ENCODE peak calls at places on chromosomes 7 and 10, in seven cellular contexts. One of them, this sample, is unnamed.

GRCh38 chr7:1269336-1269890 is 36.7 kb downstream of the UNCX start:
- DNase-seq in HFFc6: no peak
- DNase-seq in lower lobe of right lung: peak
- DNase-seq in H9: no peak
- DNase-seq in stomach: no peak
- DNase-seq in GM13976: no peak
- DNase-seq in psoas muscle: peak
- DNase-seq in this sample: no peak

GRCh38 chr10:125057158-125058001 is 103.0 kb downstream of the CTBP2 start:
- DNase-seq in HFFc6: peak
- DNase-seq in lower lobe of right lung: no peak
- DNase-seq in H9: no peak
- DNase-seq in stomach: no peak
- DNase-seq in GM13976: peak
- DNase-seq in psoas muscle: peak
- DNase-seq in this sample: no peak

GRCh38 chr7:72183835-72184234 is 228.3 kb downstream of the CALN1 start:
- DNase-seq in HFFc6: no peak
- DNase-seq in lower lobe of right lung: no peak
- DNase-seq in H9: no peak
- DNase-seq in stomach: no peak
- DNase-seq in GM13976: no peak
- DNase-seq in psoas muscle: no peak
- DNase-seq in this sample: no peak

GRCh38 chr10:107686095-107686494 is 521.6 kb upstream of the SORCS1 start:
- DNase-seq in HFFc6: no peak
- DNase-seq in lower lobe of right lung: peak
- DNase-seq in H9: no peak
- DNase-seq in stomach: no peak
- DNase-seq in GM13976: no peak
- DNase-seq in psoas muscle: no peak
- DNase-seq in this sample: no peak

GRCh38 chr7:135712182-135712782 is 15.7 kb downstream of the SLC13A4 start:
- DNase-seq in HFFc6: no peak
- DNase-seq in lower lobe of right lung: no peak
- DNase-seq in H9: no peak
- DNase-seq in stomach: no peak
- DNase-seq in GM13976: no peak
- DNase-seq in psoas muscle: no peak
- DNase-seq in this sample: no peak

GRCh38 chr7:159026271-159027047 is 118.2 kb downstream of the VIPR2 start:
- DNase-seq in HFFc6: no peak
- DNase-seq in lower lobe of right lung: no peak
- DNase-seq in H9: peak
- DNase-seq in stomach: peak
- DNase-seq in GM13976: no peak
- DNase-seq in psoas muscle: peak
- DNase-seq in this sample: peak

GRCh38 chr7:104487642-104488041 is 159.2 kb downstream of the LHFPL3 start:
- DNase-seq in HFFc6: no peak
- DNase-seq in lower lobe of right lung: no peak
- DNase-seq in H9: no peak
- DNase-seq in stomach: no peak
- DNase-seq in GM13976: no peak
- DNase-seq in psoas muscle: no peak
- DNase-seq in this sample: no peak

GRCh38 chr7:116535416-116535815 is 10.6 kb downstream of the CAV1 start:
- DNase-seq in HFFc6: no peak
- DNase-seq in lower lobe of right lung: no peak
- DNase-seq in H9: no peak
- DNase-seq in stomach: no peak
- DNase-seq in GM13976: no peak
- DNase-seq in psoas muscle: no peak
- DNase-seq in this sample: no peak

GRCh38 chr10:4024846-4025245 is 239.8 kb upstream of the KLF6 start:
- DNase-seq in HFFc6: no peak
- DNase-seq in lower lobe of right lung: no peak
- DNase-seq in H9: no peak
- DNase-seq in stomach: no peak
- DNase-seq in GM13976: no peak
- DNase-seq in psoas muscle: no peak
- DNase-seq in this sample: no peak

GRCh38 chr10:49397036-49397999 is 1.4 kb upstream of the DRGX start:
- DNase-seq in HFFc6: no peak
- DNase-seq in lower lobe of right lung: no peak
- DNase-seq in H9: peak
- DNase-seq in stomach: no peak
- DNase-seq in GM13976: no peak
- DNase-seq in psoas muscle: no peak
- DNase-seq in this sample: peak

GRCh38 chr7:39838326-39838725 is 111.7 kb upstream of the CDK13 start:
- DNase-seq in HFFc6: no peak
- DNase-seq in lower lobe of right lung: no peak
- DNase-seq in H9: no peak
- DNase-seq in stomach: no peak
- DNase-seq in GM13976: no peak
- DNase-seq in psoas muscle: no peak
- DNase-seq in this sample: no peak

GRCh38 chr10:14581553-14581952 is 193.1 kb downstream of the FAM107B start:
- DNase-seq in HFFc6: no peak
- DNase-seq in lower lobe of right lung: no peak
- DNase-seq in H9: no peak
- DNase-seq in stomach: no peak
- DNase-seq in GM13976: no peak
- DNase-seq in psoas muscle: no peak
- DNase-seq in this sample: no peak

GRCh38 chr7:78148166-78148894 is 349.8 kb downstream of the PHTF2 start:
- DNase-seq in HFFc6: no peak
- DNase-seq in lower lobe of right lung: no peak
- DNase-seq in H9: no peak
- DNase-seq in stomach: no peak
- DNase-seq in GM13976: no peak
- DNase-seq in psoas muscle: no peak
- DNase-seq in this sample: no peak

GRCh38 chr7:18405731-18406130 is 89.8 kb upstream of the HDAC9 start:
- DNase-seq in HFFc6: no peak
- DNase-seq in lower lobe of right lung: no peak
- DNase-seq in H9: no peak
- DNase-seq in stomach: no peak
- DNase-seq in GM13976: no peak
- DNase-seq in psoas muscle: no peak
- DNase-seq in this sample: no peak

GRCh38 chr7:151411551-151411950 is 1.7 kb upstream of the WDR86 start:
- DNase-seq in HFFc6: no peak
- DNase-seq in lower lobe of right lung: no peak
- DNase-seq in H9: peak
- DNase-seq in stomach: no peak
- DNase-seq in GM13976: no peak
- DNase-seq in psoas muscle: peak
- DNase-seq in this sample: no peak

GRCh38 chr7:107381453-107381852 is 88.4 kb upstream of the GPR22 start:
- DNase-seq in HFFc6: no peak
- DNase-seq in lower lobe of right lung: no peak
- DNase-seq in H9: no peak
- DNase-seq in stomach: no peak
- DNase-seq in GM13976: no peak
- DNase-seq in psoas muscle: no peak
- DNase-seq in this sample: no peak

GRCh38 chr10:4678023-4678950 is 147.7 kb upstream of the AKR1E2 start:
- DNase-seq in HFFc6: peak
- DNase-seq in lower lobe of right lung: no peak
- DNase-seq in H9: no peak
- DNase-seq in stomach: no peak
- DNase-seq in GM13976: no peak
- DNase-seq in psoas muscle: no peak
- DNase-seq in this sample: no peak

GRCh38 chr7:120735791-120736190 is 122.2 kb downstream of the TSPAN12 start:
- DNase-seq in HFFc6: no peak
- DNase-seq in lower lobe of right lung: no peak
- DNase-seq in H9: no peak
- DNase-seq in stomach: no peak
- DNase-seq in GM13976: no peak
- DNase-seq in psoas muscle: no peak
- DNase-seq in this sample: no peak

GRCh38 chr10:123378302-123378701 is 224.1 kb downstream of the BUB3 start:
- DNase-seq in HFFc6: no peak
- DNase-seq in lower lobe of right lung: no peak
- DNase-seq in H9: no peak
- DNase-seq in stomach: no peak
- DNase-seq in GM13976: no peak
- DNase-seq in psoas muscle: no peak
- DNase-seq in this sample: no peak

GRCh38 chr10:123377883-123378282 is 223.7 kb downstream of the BUB3 start:
- DNase-seq in HFFc6: no peak
- DNase-seq in lower lobe of right lung: no peak
- DNase-seq in H9: no peak
- DNase-seq in stomach: no peak
- DNase-seq in GM13976: no peak
- DNase-seq in psoas muscle: no peak
- DNase-seq in this sample: no peak

GRCh38 chr10:123379156-123379555 is 225.0 kb downstream of the BUB3 start:
- DNase-seq in HFFc6: no peak
- DNase-seq in lower lobe of right lung: no peak
- DNase-seq in H9: peak
- DNase-seq in stomach: no peak
- DNase-seq in GM13976: no peak
- DNase-seq in psoas muscle: no peak
- DNase-seq in this sample: no peak

GRCh38 chr10:123381271-123381670 is 227.1 kb downstream of the BUB3 start:
- DNase-seq in HFFc6: no peak
- DNase-seq in lower lobe of right lung: no peak
- DNase-seq in H9: no peak
- DNase-seq in stomach: no peak
- DNase-seq in GM13976: no peak
- DNase-seq in psoas muscle: no peak
- DNase-seq in this sample: no peak

GRCh38 chr10:123380491-123381085 is 226.4 kb downstream of the BUB3 start:
- DNase-seq in HFFc6: no peak
- DNase-seq in lower lobe of right lung: no peak
- DNase-seq in H9: no peak
- DNase-seq in stomach: no peak
- DNase-seq in GM13976: no peak
- DNase-seq in psoas muscle: no peak
- DNase-seq in this sample: no peak
- TF ChIP-seq CTCF in HFFc6: peak
- TF ChIP-seq CTCF in lower lobe of right lung: peak
- TF ChIP-seq CTCF in H9: peak
- TF ChIP-seq CTCF in stomach: no peak
- TF ChIP-seq CTCF in GM13976: no peak
- TF ChIP-seq CTCF in psoas muscle: no peak
- TF ChIP-seq CTCF in this sample: peak

GRCh38 chr10:104296687-104297436 is 27.9 kb downstream of the GSTO2 start:
- DNase-seq in HFFc6: no peak
- DNase-seq in lower lobe of right lung: no peak
- DNase-seq in H9: no peak
- DNase-seq in stomach: no peak
- DNase-seq in GM13976: no peak
- DNase-seq in psoas muscle: no peak
- DNase-seq in this sample: no peak

GRCh38 chr10:104299031-104299904 is 30.3 kb downstream of the GSTO2 start:
- DNase-seq in HFFc6: peak
- DNase-seq in lower lobe of right lung: no peak
- DNase-seq in H9: no peak
- DNase-seq in stomach: no peak
- DNase-seq in GM13976: no peak
- DNase-seq in psoas muscle: no peak
- DNase-seq in this sample: no peak

GRCh38 chr10:104300002-104300735 is 31.2 kb downstream of the GSTO2 start:
- DNase-seq in HFFc6: peak
- DNase-seq in lower lobe of right lung: no peak
- DNase-seq in H9: no peak
- DNase-seq in stomach: no peak
- DNase-seq in GM13976: no peak
- DNase-seq in psoas muscle: no peak
- DNase-seq in this sample: no peak

GRCh38 chr10:104300736-104301292 is 31.8 kb downstream of the GSTO2 start:
- DNase-seq in HFFc6: peak
- DNase-seq in lower lobe of right lung: no peak
- DNase-seq in H9: no peak
- DNase-seq in stomach: peak
- DNase-seq in GM13976: no peak
- DNase-seq in psoas muscle: peak
- DNase-seq in this sample: peak

GRCh38 chr10:104297697-104298660 is 29.0 kb downstream of the GSTO2 start:
- DNase-seq in HFFc6: peak
- DNase-seq in lower lobe of right lung: no peak
- DNase-seq in H9: peak
- DNase-seq in stomach: no peak
- DNase-seq in GM13976: peak
- DNase-seq in psoas muscle: no peak
- DNase-seq in this sample: no peak
- TF ChIP-seq CTCF in HFFc6: peak
- TF ChIP-seq CTCF in lower lobe of right lung: peak
- TF ChIP-seq CTCF in H9: peak
- TF ChIP-seq CTCF in stomach: no peak
- TF ChIP-seq CTCF in GM13976: no peak
- TF ChIP-seq CTCF in psoas muscle: no peak
- TF ChIP-seq CTCF in this sample: peak

GRCh38 chr10:104117839-104118323 is 4.1 kb upstream of the SFR1 start:
- DNase-seq in HFFc6: peak
- DNase-seq in lower lobe of right lung: no peak
- DNase-seq in H9: no peak
- DNase-seq in stomach: no peak
- DNase-seq in GM13976: no peak
- DNase-seq in psoas muscle: no peak
- DNase-seq in this sample: no peak

GRCh38 chr10:104121485-104122272 is at the start of gene SFR1:
- DNase-seq in HFFc6: peak
- DNase-seq in lower lobe of right lung: peak
- DNase-seq in H9: peak
- DNase-seq in stomach: peak
- DNase-seq in GM13976: peak
- DNase-seq in psoas muscle: peak
- DNase-seq in this sample: peak

GRCh38 chr10:104120512-104120902 is 1.5 kb upstream of the SFR1 start:
- DNase-seq in HFFc6: no peak
- DNase-seq in lower lobe of right lung: no peak
- DNase-seq in H9: no peak
- DNase-seq in stomach: no peak
- DNase-seq in GM13976: no peak
- DNase-seq in psoas muscle: no peak
- DNase-seq in this sample: no peak

GRCh38 chr10:104120903-104121484 is 977 bp upstream of the SFR1 start:
- DNase-seq in HFFc6: peak
- DNase-seq in lower lobe of right lung: peak
- DNase-seq in H9: peak
- DNase-seq in stomach: peak
- DNase-seq in GM13976: peak
- DNase-seq in psoas muscle: peak
- DNase-seq in this sample: peak

GRCh38 chr10:104120061-104120460 is 1.9 kb upstream of the SFR1 start:
- DNase-seq in HFFc6: no peak
- DNase-seq in lower lobe of right lung: no peak
- DNase-seq in H9: no peak
- DNase-seq in stomach: no peak
- DNase-seq in GM13976: no peak
- DNase-seq in psoas muscle: no peak
- DNase-seq in this sample: no peak
- TF ChIP-seq CTCF in HFFc6: no peak
- TF ChIP-seq CTCF in lower lobe of right lung: no peak
- TF ChIP-seq CTCF in H9: no peak
- TF ChIP-seq CTCF in stomach: no peak
- TF ChIP-seq CTCF in GM13976: no peak
- TF ChIP-seq CTCF in psoas muscle: no peak
- TF ChIP-seq CTCF in this sample: no peak

GRCh38 chr10:80199828-80200227 is 5.5 kb downstream of the ANXA11 start:
- DNase-seq in HFFc6: peak
- DNase-seq in lower lobe of right lung: no peak
- DNase-seq in H9: no peak
- DNase-seq in stomach: peak
- DNase-seq in GM13976: no peak
- DNase-seq in psoas muscle: no peak
- DNase-seq in this sample: no peak
- TF ChIP-seq CTCF in HFFc6: peak
- TF ChIP-seq CTCF in lower lobe of right lung: peak
- TF ChIP-seq CTCF in H9: no peak
- TF ChIP-seq CTCF in stomach: peak
- TF ChIP-seq CTCF in GM13976: no peak
- TF ChIP-seq CTCF in psoas muscle: peak
- TF ChIP-seq CTCF in this sample: no peak